ENCODE peak calls at places on chromosomes 6 and 20, in seven cellular contexts. E is AG04450; R is germinal center; A is NCI-H1092; X is OCI-LY7; D is activated effector memory CD4-positive, alpha-beta T cell treated with anti-CD3 and anti-CD28 coated beads, Interleukin-2, amount 50 U/mL, for 16 hours; H is small intestine. L is an unnamed sample.

GRCh38 chr6:75065524-75065923 is 140.3 kb downstream of the COL12A1 start:
- DNase-seq in D (no peak), H (no peak), A (no peak), E (no peak), R (no peak), X (no peak), L (no peak)

GRCh38 chr20:63368151-63368550 is 7.0 kb upstream of the CHRNA4 start:
- DNase-seq in R (no peak), X (no peak), D (no peak), A (no peak), E (no peak), H (no peak), L (no peak)

GRCh38 chr6:21597706-21598273 is 4.2 kb downstream of the SOX4 start:
- DNase-seq in X (no peak), A (no peak), H (no peak), R (peak; percentile 6), E (no peak), D (no peak), L (no peak)

GRCh38 chr6:142566628-142567396 is 265.0 kb downstream of the ADGRG6 start:
- DNase-seq in R (peak; percentile 54), D (peak; percentile 77), E (peak; percentile 7), A (peak; percentile 1), H (peak; percentile 41), X (peak; percentile 43), L (peak; percentile 29)

GRCh38 chr20:13492001-13492480 is 146.7 kb downstream of the TASP1 start:
- DNase-seq in H (no peak), D (no peak), X (no peak), A (no peak), R (no peak), E (peak; percentile 29), L (no peak)

GRCh38 chr6:24666097-24666615 is 543 bp downstream of the TDP2 start:
- DNase-seq in D (peak; percentile 82), X (peak; percentile 59), A (no peak), H (no peak), R (peak; percentile 52), E (no peak), L (no peak)

GRCh38 chr20:57476641-57477461 is 48.1 kb downstream of the CTCFL start:
- DNase-seq in R (no peak), D (peak; percentile 37), E (no peak), X (no peak), H (no peak), A (no peak), L (no peak)

GRCh38 chr6:29865648-29866047 is 38.0 kb downstream of the HLA-G start:
- DNase-seq in H (no peak), A (no peak), D (no peak), R (no peak), X (no peak), E (no peak), L (no peak)

GRCh38 chr6:97822632-97823031 is 539.6 kb upstream of the MMS22L start:
- DNase-seq in E (no peak), A (no peak), X (no peak), D (no peak), H (no peak), R (no peak), L (no peak)

GRCh38 chr20:59709636-59710035 is 105.3 kb downstream of the PHACTR3 start:
- DNase-seq in E (no peak), D (no peak), H (no peak), R (no peak), X (no peak), A (no peak), L (no peak)

GRCh38 chr6:107561325-107561724 is 71.4 kb downstream of the SOBP start:
- DNase-seq in H (no peak), E (no peak), X (no peak), R (no peak), A (no peak), D (no peak), L (no peak)

GRCh38 chr6:3899970-3900439 is 50.8 kb downstream of the FAM50B start:
- DNase-seq in E (no peak), H (peak; percentile 56), R (no peak), X (no peak), D (no peak), A (no peak), L (no peak)

GRCh38 chr6:109478222-109478805 is 4.7 kb downstream of the ZBTB24 start:
- DNase-seq in H (no peak), D (no peak), X (no peak), R (no peak), E (no peak), A (no peak), L (no peak)

GRCh38 chr20:36854343-36855240 is 21.3 kb upstream of the TLDC2 start:
- DNase-seq in E (no peak), D (no peak), H (peak; percentile 74), A (no peak), X (no peak), R (no peak), L (no peak)

GRCh38 chr6:109453594-109454482 is 1.7 kb downstream of the MICAL1 start:
- DNase-seq in E (no peak), X (peak; percentile 52), H (no peak), A (peak; percentile 65), R (no peak), D (no peak), L (no peak)

GRCh38 chr6:36305885-36306284 is 30.8 kb downstream of the BNIP5 start:
- DNase-seq in E (no peak), D (no peak), R (no peak), X (no peak), A (no peak), H (no peak), L (no peak)

GRCh38 chr6:9745966-9746365 is 668.9 kb downstream of the TFAP2A start:
- DNase-seq in H (no peak), A (no peak), X (no peak), D (no peak), E (no peak), R (no peak), L (no peak)

GRCh38 chr6:37017606-37018005 is 12.2 kb downstream of the FGD2 start:
- DNase-seq in E (no peak), R (no peak), A (no peak), H (no peak), X (no peak), D (no peak), L (no peak)

GRCh38 chr20:18537651-18538050 is 29.6 kb upstream of the SMIM26 start:
- DNase-seq in H (no peak), A (no peak), R (no peak), E (no peak), X (no peak), D (no peak), L (no peak)

GRCh38 chr20:42741906-42742305 is 447.8 kb downstream of the PTPRT start:
- DNase-seq in R (no peak), X (no peak), D (no peak), E (no peak), A (no peak), H (no peak), L (no peak)

GRCh38 chr20:25341716-25342680 is 48.6 kb downstream of the ABHD12 start:
- DNase-seq in X (no peak), A (no peak), D (no peak), H (no peak), R (no peak), E (no peak), L (no peak)

GRCh38 chr6:72620866-72621242 is 1.0 kb upstream of the KCNQ5 start:
- DNase-seq in D (peak; percentile 65), R (peak; percentile 36), X (peak; percentile 41), E (no peak), H (no peak), A (no peak), L (peak; percentile 11)

GRCh38 chr20:57993738-57994431 is 234.6 kb downstream of the ANKRD60 start:
- DNase-seq in H (no peak), E (no peak), R (no peak), D (peak; percentile 55), X (no peak), A (no peak), L (no peak)

GRCh38 chr20:45917790-45918141 is 5.8 kb upstream of the PLTP start:
- DNase-seq in R (no peak), A (no peak), D (no peak), E (no peak), H (no peak), X (no peak), L (no peak)

GRCh38 chr20:32535953-32536823 is 48.9 kb downstream of the NOL4L start:
- DNase-seq in R (peak; percentile 87), E (no peak), X (peak; percentile 85), D (peak; percentile 91), H (peak; percentile 70), A (peak; percentile 90), L (peak; percentile 33)

GRCh38 chr6:110537208-110538123 is 61.1 kb upstream of the SLC22A16 start:
- DNase-seq in E (peak; percentile 78), A (no peak), X (no peak), R (no peak), H (peak; percentile 78), D (no peak), L (no peak)

GRCh38 chr6:156065838-156066237 is 610.2 kb upstream of the NOX3 start:
- DNase-seq in R (no peak), A (no peak), X (no peak), E (no peak), D (no peak), H (no peak), L (no peak)

GRCh38 chr6:21885532-21886089 is 292.1 kb downstream of the SOX4 start:
- DNase-seq in E (peak; percentile 57), H (no peak), X (no peak), A (peak; percentile 11), D (no peak), R (no peak), L (no peak)

GRCh38 chr6:146785001-146785585 is 186.3 kb downstream of the ADGB start:
- DNase-seq in E (peak; percentile 6), A (peak; percentile 59), R (peak; percentile 6), X (peak; percentile 58), D (no peak), H (peak; percentile 25), L (no peak)

GRCh38 chr20:2146080-2146867 is 44.6 kb downstream of the STK35 start:
- DNase-seq in R (no peak), D (no peak), E (no peak), A (no peak), H (no peak), X (no peak), L (no peak)

GRCh38 chr6:31103136-31103535 is 9.2 kb downstream of the C6orf15 start:
- DNase-seq in E (no peak), A (no peak), D (no peak), H (no peak), R (no peak), X (no peak), L (no peak)

GRCh38 chr6:89985744-89986493 is 91.7 kb downstream of the GJA10 start:
- DNase-seq in R (no peak), H (no peak), D (no peak), E (peak; percentile 90), A (no peak), X (no peak), L (no peak)

L was measured in stimulated activated naive B cell treated with anti-CD40 and anti-IgM and Interleukin-4, amounts not matched to agents 10 μg/mL and 1 μg/mL and 100 μg/mL, for 72 hours.